ENCODE peak calls at places on chromosomes 12 and 14, in six cellular contexts. One of them, this sample, is unnamed.

GRCh38 chr12:26918321-26919215 is 19.2 kb downstream of the INTS13 start:
- DNase-seq in brain microvascular endothelial cell: no peak
- DNase-seq in astrocyte of the spinal cord: no peak
- DNase-seq in neural progenitor cell: no peak
- DNase-seq in lung: no peak
- DNase-seq in CD8-positive, alpha-beta T cell: no peak
- DNase-seq in this sample: peak; percentile 34

GRCh38 chr14:38171197-38171596 is 36.5 kb upstream of the SSTR1 start:
- DNase-seq in brain microvascular endothelial cell: no peak
- DNase-seq in astrocyte of the spinal cord: peak; percentile 43
- DNase-seq in neural progenitor cell: no peak
- DNase-seq in lung: peak; percentile 53
- DNase-seq in CD8-positive, alpha-beta T cell: no peak
- DNase-seq in this sample: no peak

GRCh38 chr12:58341791-58342190 is 400.4 kb downstream of the ATP23 start:
- DNase-seq in brain microvascular endothelial cell: no peak
- DNase-seq in astrocyte of the spinal cord: peak; percentile 54
- DNase-seq in neural progenitor cell: no peak
- DNase-seq in lung: no peak
- DNase-seq in CD8-positive, alpha-beta T cell: no peak
- DNase-seq in this sample: peak; percentile 45

GRCh38 chr14:53934778-53935414 is 21.7 kb downstream of the BMP4 start:
- DNase-seq in brain microvascular endothelial cell: no peak
- DNase-seq in astrocyte of the spinal cord: no peak
- DNase-seq in neural progenitor cell: no peak
- DNase-seq in lung: no peak
- DNase-seq in CD8-positive, alpha-beta T cell: no peak
- DNase-seq in this sample: no peak

GRCh38 chr14:21258889-21259787 is 10.1 kb downstream of the HNRNPC start:
- DNase-seq in brain microvascular endothelial cell: no peak
- DNase-seq in astrocyte of the spinal cord: no peak
- DNase-seq in neural progenitor cell: no peak
- DNase-seq in lung: no peak
- DNase-seq in CD8-positive, alpha-beta T cell: no peak
- DNase-seq in this sample: no peak

GRCh38 chr14:39368261-39368959 is 63.8 kb downstream of the FBXO33 start:
- DNase-seq in brain microvascular endothelial cell: peak; percentile 57
- DNase-seq in astrocyte of the spinal cord: peak; percentile 81
- DNase-seq in neural progenitor cell: peak; percentile 89
- DNase-seq in lung: no peak
- DNase-seq in CD8-positive, alpha-beta T cell: no peak
- DNase-seq in this sample: peak; percentile 85

GRCh38 chr12:63410197-63410596 is 258.1 kb downstream of the DPY19L2 start:
- DNase-seq in brain microvascular endothelial cell: no peak
- DNase-seq in astrocyte of the spinal cord: no peak
- DNase-seq in neural progenitor cell: peak; percentile 14
- DNase-seq in lung: no peak
- DNase-seq in CD8-positive, alpha-beta T cell: no peak
- DNase-seq in this sample: no peak

GRCh38 chr12:87924149-87924548 is 105.1 kb downstream of the C12orf50 start:
- DNase-seq in brain microvascular endothelial cell: no peak
- DNase-seq in astrocyte of the spinal cord: peak; percentile 24
- DNase-seq in neural progenitor cell: no peak
- DNase-seq in lung: no peak
- DNase-seq in CD8-positive, alpha-beta T cell: no peak
- DNase-seq in this sample: no peak

GRCh38 chr14:58395565-58395814 is 240 bp upstream of the TOMM20L start:
- DNase-seq in brain microvascular endothelial cell: no peak
- DNase-seq in astrocyte of the spinal cord: no peak
- DNase-seq in neural progenitor cell: no peak
- DNase-seq in lung: no peak
- DNase-seq in CD8-positive, alpha-beta T cell: no peak
- DNase-seq in this sample: no peak

GRCh38 chr14:54975856-54976255 is 51.0 kb downstream of the WDHD1 start:
- DNase-seq in brain microvascular endothelial cell: peak; percentile 11
- DNase-seq in astrocyte of the spinal cord: no peak
- DNase-seq in neural progenitor cell: no peak
- DNase-seq in lung: no peak
- DNase-seq in CD8-positive, alpha-beta T cell: no peak
- DNase-seq in this sample: peak; percentile 8

GRCh38 chr14:75401356-75401755 is 26.5 kb upstream of the JDP2 start:
- DNase-seq in brain microvascular endothelial cell: peak; percentile 7
- DNase-seq in astrocyte of the spinal cord: peak; percentile 24
- DNase-seq in neural progenitor cell: peak; percentile 83
- DNase-seq in lung: no peak
- DNase-seq in CD8-positive, alpha-beta T cell: no peak
- DNase-seq in this sample: peak; percentile 56

GRCh38 chr14:56903304-56904021 is 93.2 kb upstream of the OTX2 start:
- DNase-seq in brain microvascular endothelial cell: no peak
- DNase-seq in astrocyte of the spinal cord: no peak
- DNase-seq in neural progenitor cell: peak; percentile 26
- DNase-seq in lung: no peak
- DNase-seq in CD8-positive, alpha-beta T cell: no peak
- DNase-seq in this sample: no peak

GRCh38 chr14:94011795-94012194 is 14.3 kb upstream of the OTUB2 start:
- DNase-seq in brain microvascular endothelial cell: no peak
- DNase-seq in astrocyte of the spinal cord: peak; percentile 10
- DNase-seq in neural progenitor cell: no peak
- DNase-seq in lung: no peak
- DNase-seq in CD8-positive, alpha-beta T cell: no peak
- DNase-seq in this sample: peak; percentile 42

GRCh38 chr12:6960291-6961277 is 9.4 kb downstream of the PTPN6 start:
- DNase-seq in brain microvascular endothelial cell: peak; percentile 29
- DNase-seq in astrocyte of the spinal cord: peak; percentile 28
- DNase-seq in neural progenitor cell: peak; percentile 33
- DNase-seq in lung: no peak
- DNase-seq in CD8-positive, alpha-beta T cell: no peak
- DNase-seq in this sample: peak; percentile 31

GRCh38 chr12:51534216-51534615 is 56.8 kb upstream of the SCN8A start:
- DNase-seq in brain microvascular endothelial cell: no peak
- DNase-seq in astrocyte of the spinal cord: no peak
- DNase-seq in neural progenitor cell: no peak
- DNase-seq in lung: no peak
- DNase-seq in CD8-positive, alpha-beta T cell: no peak
- DNase-seq in this sample: no peak

GRCh38 chr12:51538149-51538548 is 52.9 kb upstream of the SCN8A start:
- DNase-seq in brain microvascular endothelial cell: no peak
- DNase-seq in astrocyte of the spinal cord: no peak
- DNase-seq in neural progenitor cell: no peak
- DNase-seq in lung: no peak
- DNase-seq in CD8-positive, alpha-beta T cell: no peak
- DNase-seq in this sample: no peak

GRCh38 chr12:51533799-51534198 is 57.2 kb upstream of the SCN8A start:
- DNase-seq in brain microvascular endothelial cell: no peak
- DNase-seq in astrocyte of the spinal cord: peak; percentile 18
- DNase-seq in neural progenitor cell: no peak
- DNase-seq in lung: no peak
- DNase-seq in CD8-positive, alpha-beta T cell: no peak
- DNase-seq in this sample: peak; percentile 19

GRCh38 chr12:51534675-51535074 is 56.4 kb upstream of the SCN8A start:
- DNase-seq in brain microvascular endothelial cell: no peak
- DNase-seq in astrocyte of the spinal cord: no peak
- DNase-seq in neural progenitor cell: no peak
- DNase-seq in lung: no peak
- DNase-seq in CD8-positive, alpha-beta T cell: no peak
- DNase-seq in this sample: no peak

DNA sequence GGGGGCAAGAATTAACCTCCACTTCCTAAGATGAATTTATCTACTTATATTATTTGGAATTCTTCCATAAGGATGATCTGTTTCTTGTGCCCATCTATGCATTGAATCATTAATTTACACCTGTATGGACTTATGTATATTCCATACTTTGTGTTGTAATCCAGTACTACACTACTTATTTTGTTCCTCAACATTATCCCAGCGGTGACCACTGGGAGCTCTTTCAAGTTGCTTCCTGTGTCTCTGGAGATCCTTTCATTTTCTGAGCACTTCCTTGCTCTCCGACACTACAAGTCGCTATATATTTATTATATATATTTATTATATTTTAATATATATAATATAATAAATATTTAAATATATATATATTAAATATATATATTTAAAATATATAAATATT is 54.9 kb upstream of the SCN8A start:
- DNase-seq in brain microvascular endothelial cell: no peak
- DNase-seq in astrocyte of the spinal cord: no peak
- DNase-seq in neural progenitor cell: no peak
- DNase-seq in lung: no peak
- DNase-seq in CD8-positive, alpha-beta T cell: no peak
- DNase-seq in this sample: peak; percentile 5
- TF ChIP-seq CTCF in brain microvascular endothelial cell: peak; percentile 45
- TF ChIP-seq CTCF in astrocyte of the spinal cord: peak; percentile 17
- TF ChIP-seq CTCF in neural progenitor cell: peak; percentile 27
- TF ChIP-seq CTCF in lung: no peak
- TF ChIP-seq CTCF in CD8-positive, alpha-beta T cell: no peak
- TF ChIP-seq CTCF in this sample: peak; percentile 31

GRCh38 chr12:116929885-116930284 is 19.1 kb downstream of the FBXW8 start:
- DNase-seq in brain microvascular endothelial cell: no peak
- DNase-seq in astrocyte of the spinal cord: no peak
- DNase-seq in neural progenitor cell: no peak
- DNase-seq in lung: no peak
- DNase-seq in CD8-positive, alpha-beta T cell: no peak
- DNase-seq in this sample: no peak

GRCh38 chr12:116928504-116928903 is 17.8 kb downstream of the FBXW8 start:
- DNase-seq in brain microvascular endothelial cell: no peak
- DNase-seq in astrocyte of the spinal cord: no peak
- DNase-seq in neural progenitor cell: no peak
- DNase-seq in lung: no peak
- DNase-seq in CD8-positive, alpha-beta T cell: no peak
- DNase-seq in this sample: no peak

GRCh38 chr12:116927244-116927940 is 16.6 kb downstream of the FBXW8 start:
- DNase-seq in brain microvascular endothelial cell: no peak
- DNase-seq in astrocyte of the spinal cord: no peak
- DNase-seq in neural progenitor cell: no peak
- DNase-seq in lung: no peak
- DNase-seq in CD8-positive, alpha-beta T cell: no peak
- DNase-seq in this sample: no peak

GRCh38 chr12:116924558-116925453 is 14.1 kb downstream of the FBXW8 start:
- DNase-seq in brain microvascular endothelial cell: peak; percentile 84
- DNase-seq in astrocyte of the spinal cord: peak; percentile 81
- DNase-seq in neural progenitor cell: no peak
- DNase-seq in lung: no peak
- DNase-seq in CD8-positive, alpha-beta T cell: peak; percentile 58
- DNase-seq in this sample: peak; percentile 76

GRCh38 chr12:116926283-116927243 is 15.8 kb downstream of the FBXW8 start:
- DNase-seq in brain microvascular endothelial cell: no peak
- DNase-seq in astrocyte of the spinal cord: no peak
- DNase-seq in neural progenitor cell: no peak
- DNase-seq in lung: no peak
- DNase-seq in CD8-positive, alpha-beta T cell: no peak
- DNase-seq in this sample: no peak
- H3K4me3 ChIP-seq in brain microvascular endothelial cell: no peak overlapping the region
- H3K4me3 ChIP-seq in astrocyte of the spinal cord: no peak overlapping the region
- H3K4me3 ChIP-seq in neural progenitor cell: no peak overlapping the region
- H3K4me3 ChIP-seq in lung: no peak overlapping the region
- H3K4me3 ChIP-seq in CD8-positive, alpha-beta T cell: no peak overlapping the region
- H3K4me3 ChIP-seq in this sample: no peak overlapping the region

GRCh38 chr12:120358412-120359158 is 10.4 kb downstream of the MSI1 start:
- DNase-seq in brain microvascular endothelial cell: no peak
- DNase-seq in astrocyte of the spinal cord: no peak
- DNase-seq in neural progenitor cell: peak; percentile 57
- DNase-seq in lung: no peak
- DNase-seq in CD8-positive, alpha-beta T cell: no peak
- DNase-seq in this sample: no peak
- TF ChIP-seq CTCF in brain microvascular endothelial cell: no peak
- TF ChIP-seq CTCF in astrocyte of the spinal cord: no peak
- TF ChIP-seq CTCF in neural progenitor cell: peak; percentile 23
- TF ChIP-seq CTCF in lung: no peak
- TF ChIP-seq CTCF in CD8-positive, alpha-beta T cell: no peak
- TF ChIP-seq CTCF in this sample: no peak

GRCh38 chr12:51067771-51068170 is 15.6 kb downstream of the CSRNP2 start:
- DNase-seq in brain microvascular endothelial cell: no peak
- DNase-seq in astrocyte of the spinal cord: no peak
- DNase-seq in neural progenitor cell: no peak
- DNase-seq in lung: no peak
- DNase-seq in CD8-positive, alpha-beta T cell: no peak
- DNase-seq in this sample: no peak
- H3K4me3 ChIP-seq in brain microvascular endothelial cell: no peak overlapping the region
- H3K4me3 ChIP-seq in astrocyte of the spinal cord: no peak overlapping the region
- H3K4me3 ChIP-seq in neural progenitor cell: no peak overlapping the region
- H3K4me3 ChIP-seq in lung: no peak overlapping the region
- H3K4me3 ChIP-seq in CD8-positive, alpha-beta T cell: no peak overlapping the region
- H3K4me3 ChIP-seq in this sample: no peak overlapping the region

GRCh38 chr14:95998656-95999055 is 40.5 kb upstream of the C14orf132 start:
- DNase-seq in brain microvascular endothelial cell: peak; percentile 12
- DNase-seq in astrocyte of the spinal cord: peak; percentile 35
- DNase-seq in neural progenitor cell: no peak
- DNase-seq in lung: no peak
- DNase-seq in CD8-positive, alpha-beta T cell: no peak
- DNase-seq in this sample: peak; percentile 71
- TF ChIP-seq CTCF in brain microvascular endothelial cell: peak; percentile 26
- TF ChIP-seq CTCF in astrocyte of the spinal cord: peak; percentile 41
- TF ChIP-seq CTCF in neural progenitor cell: peak; percentile 41
- TF ChIP-seq CTCF in lung: no peak
- TF ChIP-seq CTCF in CD8-positive, alpha-beta T cell: no peak
- TF ChIP-seq CTCF in this sample: peak; percentile 57

GRCh38 chr12:127146991-127147718 is 1119.8 kb upstream of the TMEM132C start:
- DNase-seq in brain microvascular endothelial cell: no peak
- DNase-seq in astrocyte of the spinal cord: no peak
- DNase-seq in neural progenitor cell: no peak
- DNase-seq in lung: no peak
- DNase-seq in CD8-positive, alpha-beta T cell: no peak
- DNase-seq in this sample: no peak
- H3K4me3 ChIP-seq in brain microvascular endothelial cell: no peak overlapping the region
- H3K4me3 ChIP-seq in astrocyte of the spinal cord: no peak overlapping the region
- H3K4me3 ChIP-seq in neural progenitor cell: no peak overlapping the region
- H3K4me3 ChIP-seq in lung: no peak overlapping the region
- H3K4me3 ChIP-seq in CD8-positive, alpha-beta T cell: no peak overlapping the region
- H3K4me3 ChIP-seq in this sample: no peak overlapping the region

DNA sequence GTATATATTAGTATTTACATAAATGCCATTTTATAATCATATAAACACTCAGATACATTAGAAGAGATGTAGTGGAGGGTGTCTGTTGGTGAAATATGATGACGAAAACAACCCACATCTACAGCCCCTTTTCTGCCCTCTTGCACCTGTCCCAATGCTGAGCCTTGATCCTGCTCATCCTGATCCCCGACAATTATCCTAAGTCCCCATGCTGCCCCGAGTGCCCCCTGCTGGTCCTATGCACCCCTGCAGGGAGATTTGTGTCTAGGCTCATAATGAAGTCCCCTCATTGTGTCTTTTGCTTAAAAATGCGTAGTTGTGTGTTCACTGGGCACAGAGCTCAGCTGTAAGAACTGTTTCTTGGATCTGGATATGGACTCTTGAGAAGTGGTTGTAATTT is 554.5 kb downstream of the TMEM121 start:
- DNase-seq in brain microvascular endothelial cell: no peak
- DNase-seq in astrocyte of the spinal cord: no peak
- DNase-seq in neural progenitor cell: no peak
- DNase-seq in lung: no peak
- DNase-seq in CD8-positive, alpha-beta T cell: no peak
- DNase-seq in this sample: no peak
- TF ChIP-seq CTCF in brain microvascular endothelial cell: no peak
- TF ChIP-seq CTCF in astrocyte of the spinal cord: no peak
- TF ChIP-seq CTCF in neural progenitor cell: no peak
- TF ChIP-seq CTCF in lung: no peak
- TF ChIP-seq CTCF in CD8-positive, alpha-beta T cell: no peak
- TF ChIP-seq CTCF in this sample: no peak

This sample was measured in fibroblast of the aortic adventitia.